ENCODE peak calls at places on chromosomes 3 and 15, in eight cellular contexts. O, G, U, B, D, C, E and K are unnamed samples. For H3K9me2, the result is how much of the 10 kb centered on the place peaks cover.

GRCh38 chr15:69653846-69654245 is 201.2 kb downstream of the RPLP1 start:
- DNase-seq in U (no peak), G (no peak), D (no peak), B (no peak), E (no peak), O (no peak), C (no peak), K (no peak)

GRCh38 chr3:160097478-160097877 is 108.8 kb downstream of the IL12A start:
- DNase-seq in O (no peak), D (no peak), C (no peak), E (no peak), U (no peak), B (no peak), G (no peak), K (no peak)

GRCh38 chr3:171454026-171454425 is 6.2 kb downstream of the TNIK start:
- DNase-seq in U (no peak), D (no peak), E (peak), B (no peak), G (no peak), O (no peak), C (no peak), K (no peak)

GRCh38 chr15:81909229-81910087 is 136.4 kb downstream of the MEX3B start:
- DNase-seq in B (no peak), O (peak), C (peak), D (no peak), U (no peak), E (peak), G (peak), K (peak)

GRCh38 chr15:44545934-44546802 is 9.2 kb downstream of the EIF3J start:
- DNase-seq in O (peak), E (peak), D (no peak), U (no peak), C (peak), B (peak), G (no peak), K (peak)

GRCh38 chr15:41043276-41043675 is 72.8 kb downstream of the INO80 start:
- DNase-seq in B (no peak), G (no peak), U (no peak), O (no peak), E (no peak), D (no peak), C (no peak), K (no peak)

GRCh38 chr3:196327405-196327804 is 9.4 kb upstream of the DYNLT2B start:
- DNase-seq in G (no peak), E (no peak), O (peak), U (no peak), D (no peak), C (no peak), B (no peak), K (no peak)

GRCh38 chr15:74243431-74243830 is 7.3 kb downstream of the CCDC33 start:
- DNase-seq in O (no peak), B (no peak), D (no peak), U (no peak), E (no peak), G (no peak), C (no peak), K (no peak)

GRCh38 chr15:99426431-99427105 is 139.2 kb upstream of the MEF2A start:
- DNase-seq in D (no peak), O (no peak), G (no peak), C (no peak), B (no peak), E (no peak), U (no peak), K (no peak)

GRCh38 chr3:18086078-18086477 is 339.1 kb downstream of the SATB1 start:
- DNase-seq in D (no peak), U (no peak), O (no peak), E (no peak), C (no peak), G (no peak), B (no peak), K (no peak)

GRCh38 chr15:97747342-97747741 is 213.2 kb upstream of the ARRDC4 start:
- DNase-seq in C (no peak), D (no peak), G (no peak), U (no peak), O (peak), E (no peak), B (no peak), K (no peak)

GRCh38 chr15:34209421-34210282 is at the start of gene KATNBL1:
- DNase-seq in C (peak), U (peak), B (peak), D (peak), E (peak), O (peak), G (peak), K (peak)

GRCh38 chr3:106534206-106534605 is 665.4 kb upstream of the CBLB start:
- DNase-seq in U (no peak), C (no peak), G (no peak), D (peak), O (no peak), B (no peak), E (no peak), K (peak)

GRCh38 chr3:183579967-183580720 is 24.6 kb upstream of the KLHL6 start:
- DNase-seq in O (no peak), G (peak), C (peak), D (no peak), E (no peak), B (no peak), U (no peak), K (no peak)

GRCh38 chr3:23702198-23702597 is 103.6 kb upstream of the UBE2E1 start:
- DNase-seq in U (no peak), O (peak), C (no peak), B (no peak), D (peak), G (peak), E (no peak), K (peak)

GRCh38 chr3:177451940-177452484 is 254.7 kb upstream of the TBL1XR1 start:
- DNase-seq in E (peak), D (peak), B (no peak), C (no peak), U (no peak), O (no peak), G (no peak), K (no peak)

GRCh38 chr3:17192995-17193394 is 308.2 kb downstream of the PLCL2 start:
- DNase-seq in G (no peak), E (no peak), U (no peak), D (no peak), O (no peak), C (no peak), B (no peak), K (no peak)

GRCh38 chr15:41495736-41496599 is 2.3 kb downstream of the ITPKA start:
- DNase-seq in E (peak), U (no peak), O (peak), C (no peak), G (peak), B (no peak), D (no peak), K (no peak)

GRCh38 chr3:41716391-41716910 is 245.5 kb downstream of the ULK4 start:
- DNase-seq in O (no peak), E (peak), G (peak), C (no peak), D (no peak), U (no peak), B (no peak), K (peak)

GRCh38 chr3:120497318-120497717 is 46.5 kb upstream of the FSTL1 start:
- DNase-seq in U (no peak), D (no peak), O (no peak), E (no peak), B (no peak), G (no peak), C (no peak), K (peak)

GRCh38 chr15:64532515-64532914 is 72.1 kb downstream of the ZNF609 start:
- DNase-seq in E (no peak), C (no peak), U (no peak), G (no peak), B (no peak), O (no peak), D (no peak), K (no peak)

GRCh38 chr3:126432361-126432760 is 37.7 kb downstream of the CFAP100 start:
- DNase-seq in C (no peak), E (no peak), B (no peak), D (no peak), U (no peak), O (no peak), G (no peak), K (no peak)

GRCh38 chr3:71304684-71305083 is 278.8 kb downstream of the FOXP1 start:
- DNase-seq in D (no peak), E (no peak), C (no peak), G (peak), U (no peak), B (no peak), O (peak), K (peak)

GRCh38 chr15:43505723-43506122 is 11.7 kb upstream of the MAP1A start:
- DNase-seq in E (no peak), C (no peak), B (no peak), U (no peak), D (no peak), G (peak), O (no peak), K (no peak)

GRCh38 chr3:87370007-87370406 is 93.6 kb upstream of the POU1F1 start:
- DNase-seq in E (no peak), U (no peak), G (no peak), B (no peak), O (peak), C (no peak), D (no peak), K (no peak)

GRCh38 chr15:28935316-28935715 is 49.5 kb downstream of the APBA2 start:
- DNase-seq in B (no peak), C (peak), D (no peak), U (no peak), E (no peak), G (no peak), O (peak), K (no peak)

GRCh38 chr3:177141471-177141870 is 55.8 kb downstream of the TBL1XR1 start:
- DNase-seq in C (no peak), E (no peak), B (no peak), O (no peak), U (no peak), G (no peak), D (no peak), K (no peak)

GRCh38 chr3:81581966-81582599 is 179.4 kb downstream of the GBE1 start:
- DNase-seq in U (peak), B (peak), G (peak), D (no peak), E (peak), O (peak), C (peak), K (peak)

GRCh38 chr3:126014252-126014651 is 45.3 kb downstream of the ROPN1B start:
- DNase-seq in C (no peak), E (no peak), B (no peak), G (no peak), D (no peak), O (no peak), U (no peak), K (no peak)

GRCh38 chr3:135216659-135217058 is 421.6 kb downstream of the EPHB1 start:
- DNase-seq in B (no peak), O (peak), D (no peak), E (no peak), C (no peak), U (no peak), G (no peak), K (no peak)

GRCh38 chr15:66770518-66771350 is 68.7 kb downstream of the SMAD6 start:
- DNase-seq in G (peak), D (peak), O (no peak), C (no peak), B (no peak), E (no peak), U (no peak), K (peak)

GRCh38 chr3:66010348-66011097 is 28.2 kb downstream of the MAGI1 start:
- DNase-seq in E (no peak), U (peak), O (no peak), C (no peak), B (no peak), D (peak), G (no peak), K (peak)

GRCh38 chr15:75616766-75617165 is 8.8 kb downstream of the SNUPN start:
- DNase-seq in G (no peak), B (no peak), D (no peak), O (no peak), E (no peak), U (no peak), C (no peak), K (no peak)

GRCh38 chr3:16243706-16244490 is 20.8 kb downstream of the DPH3 start:
- DNase-seq in E (no peak), O (no peak), B (no peak), C (no peak), G (no peak), D (no peak), U (no peak), K (peak)

GRCh38 chr3:197354195-197355059 is 56.0 kb upstream of the DLG1 start:
- DNase-seq in C (peak), G (peak), B (no peak), U (no peak), E (peak), O (no peak), D (no peak), K (no peak)

GRCh38 chr15:96351801-96352593 is 21.5 kb downstream of the NR2F2 start:
- DNase-seq in E (no peak), O (peak), U (no peak), G (no peak), D (no peak), C (no peak), B (no peak), K (no peak)

GRCh38 chr3:23566499-23566898 is 239.3 kb upstream of the UBE2E1 start:
- DNase-seq in U (no peak), B (no peak), E (no peak), G (no peak), O (no peak), C (no peak), D (no peak), K (no peak)

GRCh38 chr3:105274536-105274935 is 92.2 kb upstream of the ALCAM start:
- DNase-seq in E (no peak), B (no peak), U (no peak), C (no peak), G (no peak), O (no peak), D (no peak), K (peak)
- H3K9me2 ChIP-seq in E (under half), B (under half), U (under half), C (under half), G (under half), O (under half), D (under half), K (under half)

GRCh38 chr3:181726351-181727121 is 14.8 kb downstream of the SOX2 start:
- DNase-seq in B (peak), U (no peak), D (no peak), C (no peak), G (peak), E (no peak), O (peak), K (no peak)
- TF ChIP-seq CTCF in B (peak), U (no peak), D (no peak), C (no peak), G (peak), E (no peak), O (peak), K (no peak)

GRCh38 chr3:133124511-133124910 is 86.3 kb downstream of the TMEM108 start:
- DNase-seq in U (no peak), E (peak), D (no peak), G (peak), O (no peak), C (no peak), B (no peak), K (no peak)
- H3K9me2 ChIP-seq in U (under half), E (under half), D (under half), G (under half), O (under half), C (under half), B (under half), K (under half)

DNA sequence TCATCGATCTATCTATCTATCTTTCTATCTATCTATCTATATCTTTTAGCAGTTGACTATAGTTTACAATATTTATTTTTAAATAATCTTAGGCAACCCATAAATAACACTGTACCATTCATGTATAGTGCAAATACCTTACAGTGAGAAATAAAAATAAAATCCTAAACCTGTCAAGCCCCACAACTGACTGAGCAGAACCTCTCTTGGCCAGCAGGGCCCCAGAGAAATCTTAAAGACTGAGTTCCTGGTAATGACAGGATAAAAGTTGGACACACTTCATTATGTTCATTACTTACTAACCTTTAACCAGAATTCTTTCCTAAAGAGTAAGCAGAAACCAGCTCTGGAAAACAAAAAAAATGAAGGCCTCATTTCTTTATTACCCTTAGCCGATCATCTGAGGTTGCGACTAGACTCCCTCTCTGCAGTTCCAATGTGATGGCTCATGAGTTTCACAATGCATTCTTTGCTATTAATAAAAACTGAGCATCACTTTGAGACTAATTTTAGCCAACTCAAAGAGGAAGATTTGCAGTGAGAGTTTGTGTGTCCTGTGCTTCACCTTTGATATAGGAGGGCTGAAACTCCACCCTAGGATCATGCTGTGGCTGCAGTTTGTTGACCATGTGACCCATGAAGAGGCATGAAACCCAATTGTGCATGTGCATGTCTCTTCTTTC is 1072.0 kb downstream of the NSUN3 start:
- DNase-seq in B (peak), D (no peak), G (no peak), E (no peak), U (no peak), C (no peak), O (no peak), K (peak)
- TF ChIP-seq CTCF in B (peak), D (no peak), G (no peak), E (no peak), U (no peak), C (no peak), O (no peak), K (peak)

GRCh38 chr3:44712455-44713075 is at the start of gene ZNF502:
- DNase-seq in U (peak), O (peak), D (peak), B (no peak), C (no peak), E (peak), G (peak), K (no peak)
- H3K9me2 ChIP-seq in U (under half), O (under half), D (under half), B (under half), C (under half), E (under half), G (under half), K (under half)

GRCh38 chr3:11950576-11950975 is 53.6 kb upstream of the SYN2 start:
- DNase-seq in O (no peak), G (peak), C (no peak), E (no peak), D (no peak), B (no peak), U (no peak), K (peak)

GRCh38 chr3:11948331-11948730 is 55.9 kb upstream of the SYN2 start:
- DNase-seq in G (no peak), O (no peak), C (no peak), D (no peak), E (no peak), U (no peak), B (no peak), K (no peak)

GRCh38 chr3:11953350-11953749 is 50.8 kb upstream of the SYN2 start:
- DNase-seq in E (peak), B (no peak), D (no peak), O (no peak), G (no peak), C (no peak), U (no peak), K (no peak)

GRCh38 chr3:11948866-11949265 is 55.3 kb upstream of the SYN2 start:
- DNase-seq in G (no peak), C (no peak), U (no peak), B (no peak), E (no peak), D (no peak), O (no peak), K (no peak)

GRCh38 chr3:11949351-11949750 is 54.8 kb upstream of the SYN2 start:
- DNase-seq in O (no peak), U (no peak), B (no peak), D (no peak), G (no peak), C (no peak), E (no peak), K (no peak)
- TF ChIP-seq CTCF in O (no peak), U (no peak), B (no peak), D (no peak), G (no peak), C (no peak), E (no peak), K (no peak)

DNA sequence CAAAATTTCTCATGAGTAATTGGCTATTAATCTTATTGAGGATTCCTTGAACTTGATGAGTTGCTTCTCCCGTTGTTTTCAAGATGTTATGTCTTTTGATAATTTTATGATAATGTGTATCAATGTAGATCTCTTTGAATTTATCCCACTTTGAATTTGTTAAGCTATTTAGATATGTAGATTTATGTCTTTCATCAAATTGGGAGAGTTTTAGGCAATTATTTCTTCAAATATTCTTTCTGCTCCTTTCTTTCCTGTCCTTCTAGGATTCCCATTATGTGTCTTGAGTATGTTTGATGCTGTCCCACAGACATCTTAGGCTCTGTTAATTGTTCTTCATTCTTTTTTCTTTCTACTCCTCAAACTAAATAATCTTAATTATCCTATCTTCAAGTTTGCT is 68.1 kb upstream of the FGD5 start:
- DNase-seq in B (no peak), E (no peak), G (no peak), U (no peak), O (no peak), D (no peak), C (no peak), K (no peak)
- H3K9me2 ChIP-seq in B (under half), E (under half), G (under half), U (under half), O (under half), D (under half), C (under half), K (under half)

GRCh38 chr3:40178012-40178594 is 131.4 kb upstream of the EIF1B start:
- DNase-seq in O (no peak), B (no peak), G (no peak), C (no peak), U (no peak), D (no peak), E (no peak), K (no peak)

GRCh38 chr3:40185029-40185695 is 124.3 kb upstream of the EIF1B start:
- DNase-seq in C (no peak), O (no peak), D (no peak), G (no peak), B (peak), E (no peak), U (no peak), K (no peak)

GRCh38 chr3:40186508-40186907 is 123.0 kb upstream of the EIF1B start:
- DNase-seq in U (no peak), E (no peak), D (no peak), G (no peak), O (no peak), C (no peak), B (no peak), K (no peak)

GRCh38 chr3:40179016-40179415 is 130.5 kb upstream of the EIF1B start:
- DNase-seq in E (peak), B (peak), U (peak), G (peak), O (peak), D (no peak), C (peak), K (peak)

GRCh38 chr3:40181182-40181581 is 128.3 kb upstream of the EIF1B start:
- DNase-seq in U (no peak), C (no peak), B (no peak), G (no peak), E (no peak), O (peak), D (no peak), K (no peak)
- TF ChIP-seq CTCF in U (no peak), C (no peak), B (no peak), G (no peak), E (no peak), O (peak), D (no peak), K (peak)